ENCODE peak calls at places on chromosomes 6 and 20, in four cellular contexts. O is NCI-H345; K is activated T-helper 1 cell treated with anti-CD3 and anti-CD28 coated beads, Interleukin-12 subunit alpha, Interleukin-12 subunit beta, Interleukin-2, Interleukin-4 antibody, amounts not matched to agents 30 ng/mL and 10 ng/mL and 1 ng/mL, durations not matched to agents 14 hours and 24 hours and 36 hours; S is amniotic stem cell. D is an unnamed sample.

GRCh38 chr6:33827546-33828451 is 24.0 kb upstream of the MLN start:
- DNase-seq in O (no peak), K (no peak), S (no peak), D (no peak)

GRCh38 chr6:150616581-150616980 is 16.9 kb downstream of the PLEKHG1 start:
- DNase-seq in K (no peak), S (no peak), O (no peak), D (no peak)

GRCh38 chr20:63501818-63502670 is 3.2 kb upstream of the EEF1A2 start:
- DNase-seq in S (no peak), O (peak; percentile 88), K (no peak), D (peak; percentile 76)

GRCh38 chr6:31556312-31556711 is 8.9 kb downstream of the NFKBIL1 start:
- DNase-seq in O (no peak), K (no peak), S (no peak), D (no peak)

GRCh38 chr6:6315660-6316059 is 4.8 kb downstream of the F13A1 start:
- DNase-seq in O (no peak), S (no peak), K (no peak), D (peak; percentile 48)

GRCh38 chr20:2713285-2713684 is 20.7 kb downstream of the EBF4 start:
- DNase-seq in O (no peak), K (no peak), S (no peak), D (no peak)

GRCh38 chr6:164396071-164397047 is 913.0 kb downstream of the C6orf118 start:
- DNase-seq in K (no peak), O (no peak), S (no peak), D (no peak)

GRCh38 chr6:159720708-159721107 is 6.6 kb upstream of the WTAP start:
- DNase-seq in S (no peak), K (peak; percentile 16), O (peak; percentile 31), D (peak; percentile 39)

GRCh38 chr6:39054577-39055142 is 6.1 kb downstream of the GLP1R start:
- DNase-seq in S (no peak), K (no peak), O (no peak), D (no peak)

D was measured in NCI-H2081.